ENCODE peak calls at places on chromosome 5, in six cellular contexts. Z is HCT116, H is GM12878, F is H1, D is HepG2, L is K562. B is an unnamed sample.

GRCh38 chr5:180129291-180130190 is 58.0 kb upstream of the RNF130 start:
- DNase-seq in Z (no peak), H (no peak), F (no peak), D (no peak), L (no peak), B (no peak)

GRCh38 chr5:141882594-141883183 is 4.5 kb upstream of the PCDH1 start:
- DNase-seq in Z (no peak), H (no peak), F (no peak), D (peak; percentile 15), L (no peak), B (no peak)

GRCh38 chr5:5140051-5141010 is at the start of gene ADAMTS16:
- DNase-seq in Z (no peak), H (no peak), F (no peak), D (no peak), L (no peak), B (no peak)

GRCh38 chr5:78518365-78519197 is 130.0 kb downstream of the LHFPL2 start:
- DNase-seq in Z (no peak), H (no peak), F (no peak), D (peak; percentile 97), L (no peak), B (no peak)

GRCh38 chr5:35971186-35971877 is 19.9 kb downstream of the UGT3A1 start:
- DNase-seq in Z (no peak), H (no peak), F (no peak), D (no peak), L (no peak), B (no peak)

GRCh38 chr5:147791181-147791580 is 8.7 kb upstream of the JAKMIP2 start:
- DNase-seq in Z (no peak), H (no peak), F (no peak), D (no peak), L (no peak), B (no peak)

GRCh38 chr5:178899289-178899688 is 3.6 kb downstream of the ZFP2 start:
- DNase-seq in Z (no peak), H (no peak), F (no peak), D (no peak), L (no peak), B (no peak)

GRCh38 chr5:89930591-89931383 is 478.8 kb downstream of the CETN3 start:
- DNase-seq in Z (peak; percentile 45), H (peak; percentile 59), F (no peak), D (peak; percentile 4), L (no peak), B (no peak)

GRCh38 chr5:148268556-148268955 is at the start of gene SPINK13:
- DNase-seq in Z (peak; percentile 26), H (no peak), F (no peak), D (peak; percentile 36), L (no peak), B (no peak)

GRCh38 chr5:36523931-36524330 is 82.5 kb upstream of the SLC1A3 start:
- DNase-seq in Z (no peak), H (no peak), F (no peak), D (no peak), L (no peak), B (no peak)

GRCh38 chr5:23727271-23727670 is 219.9 kb downstream of the PRDM9 start:
- DNase-seq in Z (no peak), H (no peak), F (no peak), D (peak; percentile 17), L (no peak), B (no peak)

GRCh38 chr5:41822036-41822435 is 48.2 kb downstream of the OXCT1 start:
- DNase-seq in Z (no peak), H (no peak), F (no peak), D (no peak), L (no peak), B (no peak)

GRCh38 chr5:59115345-59115744 is 532.5 kb downstream of the RAB3C start:
- DNase-seq in Z (no peak), H (no peak), F (no peak), D (no peak), L (no peak), B (no peak)

GRCh38 chr5:79418276-79418675 is 95.7 kb downstream of the HOMER1 start:
- DNase-seq in Z (peak; percentile 16), H (no peak), F (no peak), D (no peak), L (no peak), B (no peak)

GRCh38 chr5:124453221-124454032 is 293.0 kb downstream of the ZNF608 start:
- DNase-seq in Z (peak; percentile 15), H (peak; percentile 83), F (no peak), D (no peak), L (no peak), B (no peak)

GRCh38 chr5:58545912-58546311 is 37.0 kb upstream of the RAB3C start:
- DNase-seq in Z (no peak), H (no peak), F (no peak), D (no peak), L (no peak), B (no peak)

GRCh38 chr5:80763211-80763610 is 108.4 kb upstream of the DHFR start:
- DNase-seq in Z (no peak), H (no peak), F (no peak), D (no peak), L (no peak), B (no peak)

GRCh38 chr5:169668732-169669131 is 31.7 kb downstream of the DOCK2 start:
- DNase-seq in Z (no peak), H (no peak), F (no peak), D (no peak), L (no peak), B (no peak)

GRCh38 chr5:59020611-59021285 is 437.9 kb downstream of the RAB3C start:
- DNase-seq in Z (no peak), H (no peak), F (no peak), D (no peak), L (no peak), B (no peak)

GRCh38 chr5:39340486-39340885 is 23.8 kb downstream of the C9 start:
- DNase-seq in Z (no peak), H (no peak), F (no peak), D (no peak), L (no peak), B (no peak)

GRCh38 chr5:180117378-180117725 is 45.8 kb upstream of the RNF130 start:
- DNase-seq in Z (no peak), H (no peak), F (no peak), D (no peak), L (no peak), B (no peak)

GRCh38 chr5:83029912-83030311 is 47.3 kb downstream of the TMEM167A start:
- DNase-seq in Z (no peak), H (no peak), F (no peak), D (no peak), L (peak; percentile 17), B (no peak)

GRCh38 chr5:14810282-14810681 is 61.3 kb downstream of the ANKH start:
- DNase-seq in Z (no peak), H (no peak), F (no peak), D (no peak), L (no peak), B (no peak)

GRCh38 chr5:73918791-73919221 is 292.8 kb downstream of the ARHGEF28 start:
- DNase-seq in Z (no peak), H (no peak), F (no peak), D (no peak), L (no peak), B (no peak)

GRCh38 chr5:96157077-96157780 is 195.6 kb upstream of the ELL2 start:
- DNase-seq in Z (no peak), H (no peak), F (no peak), D (no peak), L (no peak), B (no peak)

GRCh38 chr5:43367909-43368648 is 44.1 kb downstream of the CCL28 start:
- DNase-seq in Z (no peak), H (no peak), F (no peak), D (no peak), L (peak; percentile 34), B (no peak)

GRCh38 chr5:132257131-132258101 is at the start of gene PDLIM4:
- DNase-seq in Z (no peak), H (no peak), F (no peak), D (no peak), L (peak; percentile 66), B (no peak)

GRCh38 chr5:88825782-88826110 is 57.2 kb downstream of the MEF2C start:
- DNase-seq in Z (no peak), H (no peak), F (no peak), D (no peak), L (peak; percentile 25), B (no peak)

GRCh38 chr5:137491121-137491520 is 8.0 kb downstream of the SPOCK1 start:
- DNase-seq in Z (no peak), H (no peak), F (no peak), D (no peak), L (no peak), B (no peak)
- H3K4me3 ChIP-seq in Z (no peak overlapping the region), H (no peak overlapping the region), F (no peak overlapping the region), D (no peak overlapping the region), L (no peak overlapping the region), B (no peak overlapping the region)

GRCh38 chr5:164013077-164013670 is 507.8 kb downstream of the MAT2B start:
- DNase-seq in Z (peak; percentile 6), H (peak; percentile 19), F (peak; percentile 41), D (peak; percentile 45), L (peak; percentile 37), B (peak; percentile 52)
- TF ChIP-seq ZNF274 in Z (no peak), H (no peak), F (no peak), D (no peak), L (no peak), B (no peak)

DNA sequence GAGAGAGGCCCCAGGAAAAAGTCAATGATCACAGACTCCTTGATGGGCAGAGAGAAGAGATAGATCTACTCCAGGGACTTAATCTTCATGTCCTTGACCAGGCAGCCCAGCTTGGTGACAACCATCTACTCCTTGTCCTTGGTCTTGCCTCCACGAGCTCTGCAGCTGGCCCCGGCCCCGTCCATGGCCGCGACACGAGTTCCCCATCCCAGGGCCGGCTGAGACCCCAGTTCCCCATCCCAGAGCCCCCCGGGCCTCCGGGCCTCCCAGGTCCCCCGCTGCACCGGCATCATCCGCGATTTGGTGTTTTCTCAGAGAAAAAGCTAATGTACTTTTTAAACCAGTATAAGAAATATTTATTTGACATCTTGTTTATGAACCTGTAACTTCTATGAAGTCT is 2.5 kb upstream of the PGGT1B start:
- DNase-seq in Z (no peak), H (no peak), F (no peak), D (no peak), L (no peak), B (no peak)
- H3K4me3 ChIP-seq in Z (no peak overlapping the region), H (no peak overlapping the region), F (no peak overlapping the region), D (no peak overlapping the region), L (no peak overlapping the region), B (no peak overlapping the region)

GRCh38 chr5:150412319-150413175 is at the start of gene CD74:
- DNase-seq in Z (no peak), H (peak; percentile 97), F (no peak), D (peak; percentile 90), L (peak; percentile 45), B (no peak)
- TF ChIP-seq ZNF274 in Z (no peak), H (no peak), F (no peak), D (peak; percentile 55), L (no peak), B (no peak)

GRCh38 chr5:6825678-6826244 is 112.5 kb downstream of the TENT4A start:
- DNase-seq in Z (no peak), H (no peak), F (no peak), D (no peak), L (no peak), B (no peak)

GRCh38 chr5:6830643-6831239 is 117.5 kb downstream of the TENT4A start:
- DNase-seq in Z (no peak), H (no peak), F (no peak), D (no peak), L (no peak), B (no peak)

GRCh38 chr5:6829150-6829784 is 116.0 kb downstream of the TENT4A start:
- DNase-seq in Z (no peak), H (peak; percentile 65), F (no peak), D (no peak), L (no peak), B (no peak)

GRCh38 chr5:6826756-6827155 is 113.5 kb downstream of the TENT4A start:
- DNase-seq in Z (no peak), H (no peak), F (no peak), D (no peak), L (no peak), B (no peak)

GRCh38 chr5:6827815-6828214 is 114.6 kb downstream of the TENT4A start:
- DNase-seq in Z (no peak), H (no peak), F (no peak), D (no peak), L (no peak), B (no peak)
- H3K4me3 ChIP-seq in Z (no peak overlapping the region), H (peak overlapping the region; percentile 19), F (no peak overlapping the region), D (no peak overlapping the region), L (no peak overlapping the region), B (no peak overlapping the region)